ENCODE peak calls at places on chromosome 12, in six cellular contexts. L is thoracic aorta, X is AML-193, J is KG1, Z is OCI-M1, C is NCI-H1092. A is an unnamed sample.

GRCh38 chr12:44654641-44655625 is 221.2 kb downstream of the NELL2 start:
- DNase-seq in C (peak), L (no peak), J (no peak), Z (peak), X (no peak), A (no peak)

GRCh38 chr12:46896680-46897079 is 70.9 kb upstream of the SLC38A4 start:
- DNase-seq in X (no peak), Z (no peak), L (no peak), J (no peak), C (no peak), A (no peak)

GRCh38 chr12:30997685-30998440 is 71.3 kb downstream of the TSPAN11 start:
- DNase-seq in J (no peak), C (no peak), X (no peak), Z (no peak), L (no peak), A (no peak)

GRCh38 chr12:6773662-6774351 is 1.5 kb downstream of the LAG3 start:
- DNase-seq in J (no peak), X (no peak), L (no peak), C (no peak), Z (no peak), A (no peak)

GRCh38 chr12:48768147-48768546 is 20.7 kb downstream of the ADCY6 start:
- DNase-seq in X (no peak), J (no peak), L (no peak), Z (no peak), C (no peak), A (no peak)

GRCh38 chr12:52950553-52950952 is 1.6 kb downstream of the KRT18 start:
- DNase-seq in L (no peak), J (no peak), Z (no peak), X (no peak), C (no peak), A (no peak)

GRCh38 chr12:47783821-47784819 is 11.1 kb downstream of the SLC48A1 start:
- DNase-seq in X (no peak), L (no peak), Z (no peak), C (no peak), J (no peak), A (no peak)

GRCh38 chr12:132075026-132075713 is 68.9 kb downstream of the DDX51 start:
- DNase-seq in Z (no peak), X (no peak), L (no peak), J (no peak), C (no peak), A (no peak)

GRCh38 chr12:2666846-2667245 is 127.9 kb upstream of the FKBP4 start:
- DNase-seq in X (no peak), J (no peak), C (no peak), Z (no peak), L (no peak), A (no peak)

GRCh38 chr12:9064815-9065606 is 50.7 kb downstream of the A2M start:
- DNase-seq in Z (no peak), C (no peak), L (no peak), X (no peak), J (no peak), A (no peak)

GRCh38 chr12:105275997-105276760 is 40.2 kb upstream of the APPL2 start:
- DNase-seq in J (peak), Z (no peak), L (no peak), X (peak), C (no peak), A (peak)

GRCh38 chr12:76329163-76329562 is 19.1 kb downstream of the BBS10 start:
- DNase-seq in C (no peak), Z (peak), L (no peak), X (no peak), J (no peak), A (no peak)

GRCh38 chr12:91574975-91575374 is 392.4 kb upstream of the DCN start:
- DNase-seq in L (no peak), Z (no peak), X (no peak), J (no peak), C (no peak), A (no peak)

GRCh38 chr12:50167026-50167742 is at the start of gene CERS5:
- DNase-seq in Z (peak), C (peak), X (peak), L (peak), J (peak), A (peak)

GRCh38 chr12:128794661-128795529 is 28.9 kb downstream of the SLC15A4 start:
- DNase-seq in Z (no peak), L (no peak), X (no peak), C (no peak), J (peak), A (peak)

GRCh38 chr12:32489070-32489469 is 89.7 kb downstream of the FGD4 start:
- DNase-seq in L (no peak), Z (no peak), X (no peak), J (no peak), C (no peak), A (no peak)

GRCh38 chr12:42588308-42588836 is 1.2 kb downstream of the PRICKLE1 start:
- DNase-seq in J (no peak), C (no peak), Z (no peak), X (no peak), L (no peak), A (no peak)

GRCh38 chr12:8088574-8088973 is 6.5 kb downstream of the NECAP1 start:
- DNase-seq in X (no peak), L (no peak), J (no peak), C (no peak), Z (no peak), A (peak)

GRCh38 chr12:98639526-98639925 is 5.1 kb downstream of the IKBIP start:
- DNase-seq in L (no peak), J (no peak), Z (no peak), X (no peak), C (no peak), A (no peak)

GRCh38 chr12:112837629-112838191 is 46.2 kb downstream of the RPH3A start:
- DNase-seq in C (no peak), Z (peak), X (no peak), J (no peak), L (no peak), A (no peak)

GRCh38 chr12:24933694-24934407 is 15.1 kb downstream of the BCAT1 start:
- DNase-seq in X (no peak), Z (no peak), J (no peak), C (no peak), L (no peak), A (no peak)

GRCh38 chr12:24708029-24708428 is 240.9 kb downstream of the BCAT1 start:
- DNase-seq in L (no peak), C (no peak), J (no peak), Z (no peak), X (no peak), A (no peak)

GRCh38 chr12:69655616-69656336 is 43.3 kb downstream of the BEST3 start:
- DNase-seq in X (no peak), C (no peak), J (no peak), L (no peak), Z (no peak), A (no peak)

GRCh38 chr12:71567562-71567961 is 96.1 kb downstream of the ZFC3H1 start:
- DNase-seq in X (no peak), L (no peak), Z (peak), J (no peak), C (no peak), A (no peak)

GRCh38 chr12:130486146-130486435 is 148.4 kb downstream of the PIWIL1 start:
- DNase-seq in Z (no peak), J (no peak), X (no peak), C (no peak), L (no peak), A (no peak)

GRCh38 chr12:47557401-47557800 is 148.4 kb downstream of the RPAP3 start:
- DNase-seq in L (no peak), J (no peak), C (no peak), Z (no peak), X (no peak), A (no peak)

GRCh38 chr12:11653215-11653753 is 3.8 kb downstream of the ETV6 start:
- DNase-seq in L (no peak), J (no peak), X (peak), C (no peak), Z (peak), A (peak)

GRCh38 chr12:88219861-88220260 is 77.8 kb downstream of the TMTC3 start:
- DNase-seq in L (no peak), J (no peak), X (no peak), C (no peak), Z (no peak), A (no peak)

GRCh38 chr12:11823043-11823442 is 173.6 kb downstream of the ETV6 start:
- DNase-seq in C (no peak), J (no peak), X (no peak), Z (no peak), L (no peak), A (no peak)

GRCh38 chr12:108235231-108235959 is 103.7 kb downstream of the CMKLR1 start:
- DNase-seq in X (no peak), Z (no peak), C (no peak), J (no peak), L (no peak), A (no peak)

A was measured in GDM1.